ENCODE peak calls at places on chromosome 1, in ten cellular contexts. V, O, H, X, T, Y, B, A, I and E are unnamed samples. For H3K4me1, the result is how much of the 10 kb centered on the place peaks cover.

GRCh38 chr1:232987046-232987445 is 36.6 kb downstream of the NTPCR start:
- DNase-seq in A (no peak), I (no peak), O (no peak), V (no peak), B (no peak), T (no peak), X (no peak), Y (no peak), H (no peak), E (no peak)

GRCh38 chr1:214419650-214420049 is 131.8 kb downstream of the PTPN14 start:
- DNase-seq in H (no peak), Y (no peak), O (no peak), V (no peak), X (no peak), T (peak), I (no peak), B (no peak), A (no peak), E (no peak)

GRCh38 chr1:46466477-46467182 is 23.0 kb upstream of the DMBX1 start:
- DNase-seq in O (peak), H (no peak), I (no peak), B (peak), Y (no peak), X (no peak), A (no peak), T (no peak), V (no peak), E (no peak)

GRCh38 chr1:41710980-41711379 is 207.7 kb downstream of the HIVEP3 start:
- DNase-seq in I (no peak), V (no peak), T (no peak), X (no peak), A (no peak), B (no peak), H (no peak), O (no peak), Y (no peak), E (no peak)

GRCh38 chr1:235573880-235574279 is 69.6 kb upstream of the B3GALNT2 start:
- DNase-seq in V (no peak), B (no peak), I (no peak), A (no peak), T (no peak), X (no peak), O (no peak), H (no peak), Y (no peak), E (no peak)

GRCh38 chr1:27303509-27303908 is 18.5 kb upstream of the TMEM222 start:
- DNase-seq in O (no peak), Y (no peak), I (no peak), A (no peak), H (no peak), X (no peak), B (no peak), V (no peak), T (no peak), E (no peak)

GRCh38 chr1:205199090-205199930 is 12.2 kb downstream of the DSTYK start:
- DNase-seq in Y (no peak), T (peak), B (no peak), I (peak), V (no peak), X (no peak), O (no peak), A (no peak), H (no peak), E (no peak)

GRCh38 chr1:182588460-182589396 is at the start of gene RNASEL:
- DNase-seq in O (peak), I (peak), H (peak), X (peak), A (no peak), V (peak), Y (peak), B (peak), T (peak), E (peak)

GRCh38 chr1:45442272-45442671 is 48.7 kb downstream of the TESK2 start:
- DNase-seq in H (no peak), X (no peak), T (no peak), V (no peak), B (no peak), I (peak), A (no peak), Y (no peak), O (no peak), E (no peak)

GRCh38 chr1:148264374-148265276 is 112.5 kb upstream of the NBPF11 start:
- DNase-seq in H (no peak), I (peak), X (no peak), A (no peak), B (no peak), Y (no peak), V (no peak), O (no peak), T (peak), E (peak)

GRCh38 chr1:245156736-245157505 is 2.1 kb downstream of the KIF26B start:
- DNase-seq in T (no peak), O (no peak), A (no peak), V (no peak), B (peak), X (no peak), H (no peak), Y (no peak), I (peak), E (no peak)

GRCh38 chr1:53075761-53076163 is 13.7 kb downstream of the PODN start:
- DNase-seq in H (no peak), I (no peak), O (no peak), Y (no peak), T (no peak), X (peak), A (no peak), B (no peak), V (no peak), E (no peak)

GRCh38 chr1:13730751-13731482 is 30.9 kb downstream of the PRDM2 start:
- DNase-seq in B (peak), A (peak), V (no peak), X (no peak), I (peak), Y (peak), O (no peak), H (no peak), T (peak), E (no peak)

GRCh38 chr1:39061951-39062350 is 35.8 kb downstream of the NDUFS5 start:
- DNase-seq in T (no peak), X (no peak), V (no peak), B (no peak), H (no peak), I (peak), A (no peak), Y (no peak), O (no peak), E (no peak)

GRCh38 chr1:207459008-207459407 is 4.9 kb downstream of the CR2 start:
- DNase-seq in O (no peak), Y (no peak), X (no peak), B (no peak), I (no peak), H (no peak), T (no peak), A (no peak), V (no peak), E (no peak)

GRCh38 chr1:45490121-45490622 is 791 bp downstream of the TESK2 start:
- DNase-seq in Y (no peak), O (no peak), V (no peak), T (no peak), A (no peak), B (no peak), I (peak), X (no peak), H (no peak), E (no peak)

GRCh38 chr1:66331641-66332523 is 202.1 kb upstream of the SGIP1 start:
- DNase-seq in O (peak), A (no peak), I (peak), Y (peak), B (peak), V (peak), X (peak), H (no peak), T (no peak), E (no peak)
- TF ChIP-seq POLR2A in O (no peak), A (no peak), I (peak), Y (peak), B (no peak), V (no peak), X (no peak), H (no peak), T (no peak), E (no peak)

GRCh38 chr1:6360517-6360916 is 33.0 kb downstream of the ACOT7 start:
- DNase-seq in A (no peak), X (no peak), B (no peak), Y (no peak), H (no peak), O (no peak), V (no peak), T (no peak), I (no peak), E (no peak)
- H3K4me1 ChIP-seq in A (under half), X (under half), B (under half), Y (under half), H (under half), O (under half), V (under half), T (under half), I (under half), E (half or more)

GRCh38 chr1:43327549-43328292 is 9.9 kb upstream of the MPL start:
- DNase-seq in H (no peak), A (no peak), I (peak), O (no peak), X (no peak), V (no peak), B (no peak), Y (no peak), T (no peak), E (no peak)
- TF ChIP-seq POLR2A in H (no peak), A (no peak), I (no peak), O (no peak), X (no peak), V (no peak), B (no peak), Y (no peak), T (no peak), E (no peak)

DNA sequence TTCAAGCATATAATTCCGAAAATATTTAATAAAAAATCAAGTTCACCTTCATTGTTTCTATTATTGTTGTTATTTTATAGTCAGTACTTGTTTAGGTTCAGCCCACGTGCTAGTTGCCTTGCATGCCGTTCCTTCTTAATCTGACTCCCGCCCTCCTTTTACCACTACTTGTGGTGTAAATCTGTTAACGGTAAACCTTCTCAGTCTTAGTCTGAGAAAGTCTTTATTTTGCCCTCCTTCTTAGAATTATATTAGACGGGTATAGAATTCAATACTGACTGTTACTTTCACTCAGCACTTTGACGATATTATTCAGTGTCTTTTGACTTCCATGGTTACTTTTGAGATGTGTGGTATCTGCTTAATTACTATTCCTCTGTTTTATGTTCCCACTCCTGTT is 104.8 kb downstream of the RGL1 start:
- DNase-seq in I (no peak), T (no peak), X (no peak), V (no peak), B (no peak), H (no peak), O (no peak), Y (no peak), A (no peak), E (no peak)
- H3K4me1 ChIP-seq in I (under half), T (under half), X (under half), V (under half), B (under half), H (under half), O (under half), Y (under half), A (under half), E (under half)